ENCODE peak calls at places on chromosomes 7 and 10, in nine cellular contexts. T is body of pancreas; U is SK-N-SH; Z is spleen; X is CD8-positive, alpha-beta T cell; W is Peyer's patch; Y is fibroblast of mammary gland; M is fibroblast of villous mesenchyme; N is fibroblast of lung. J is an unnamed sample.

GRCh38 chr7:41821521-41822213 is 118.8 kb upstream of the INHBA start:
- DNase-seq in T (no peak), U (no peak), Z (no peak), X (no peak), W (no peak), Y (no peak), M (no peak), N (no peak), J (no peak)

GRCh38 chr10:113585949-113586348 is 33.1 kb downstream of the HABP2 start:
- DNase-seq in T (no peak), U (no peak), Z (no peak), X (no peak), W (no peak), Y (peak), M (no peak), N (no peak), J (no peak)

GRCh38 chr10:26765549-26765948 is 68.0 kb downstream of the PDSS1 start:
- DNase-seq in T (no peak), U (no peak), Z (no peak), X (no peak), W (no peak), Y (no peak), M (no peak), N (no peak), J (no peak)

GRCh38 chr7:55964261-55964801 is at the start of gene NIPSNAP2:
- DNase-seq in T (peak), U (peak), Z (no peak), X (peak), W (no peak), Y (peak), M (peak), N (peak), J (peak)

GRCh38 chr10:93065675-93066543 is 5.3 kb downstream of the CYP26C1 start:
- DNase-seq in T (no peak), U (peak), Z (no peak), X (no peak), W (no peak), Y (no peak), M (no peak), N (no peak), J (no peak)

GRCh38 chr7:4261038-4261960 is 420.8 kb upstream of the FOXK1 start:
- DNase-seq in T (no peak), U (no peak), Z (peak), X (no peak), W (no peak), Y (no peak), M (no peak), N (no peak), J (no peak)

GRCh38 chr10:125152646-125153368 is 7.6 kb downstream of the CTBP2 start:
- DNase-seq in T (peak), U (no peak), Z (no peak), X (no peak), W (peak), Y (no peak), M (peak), N (peak), J (no peak)

GRCh38 chr10:85224366-85224960 is 896.1 kb downstream of the CCSER2 start:
- DNase-seq in T (no peak), U (no peak), Z (no peak), X (no peak), W (no peak), Y (no peak), M (no peak), N (no peak), J (no peak)

GRCh38 chr7:139830292-139830691 is 1.2 kb downstream of the TBXAS1 start:
- DNase-seq in T (no peak), U (no peak), Z (no peak), X (no peak), W (no peak), Y (no peak), M (no peak), N (peak), J (peak)
- H3K4me3 ChIP-seq in T (no peak), U (no peak), Z (peak), X (no peak), W (peak), Y (no peak), M (no peak), N (no peak), J (no peak)

DNA sequence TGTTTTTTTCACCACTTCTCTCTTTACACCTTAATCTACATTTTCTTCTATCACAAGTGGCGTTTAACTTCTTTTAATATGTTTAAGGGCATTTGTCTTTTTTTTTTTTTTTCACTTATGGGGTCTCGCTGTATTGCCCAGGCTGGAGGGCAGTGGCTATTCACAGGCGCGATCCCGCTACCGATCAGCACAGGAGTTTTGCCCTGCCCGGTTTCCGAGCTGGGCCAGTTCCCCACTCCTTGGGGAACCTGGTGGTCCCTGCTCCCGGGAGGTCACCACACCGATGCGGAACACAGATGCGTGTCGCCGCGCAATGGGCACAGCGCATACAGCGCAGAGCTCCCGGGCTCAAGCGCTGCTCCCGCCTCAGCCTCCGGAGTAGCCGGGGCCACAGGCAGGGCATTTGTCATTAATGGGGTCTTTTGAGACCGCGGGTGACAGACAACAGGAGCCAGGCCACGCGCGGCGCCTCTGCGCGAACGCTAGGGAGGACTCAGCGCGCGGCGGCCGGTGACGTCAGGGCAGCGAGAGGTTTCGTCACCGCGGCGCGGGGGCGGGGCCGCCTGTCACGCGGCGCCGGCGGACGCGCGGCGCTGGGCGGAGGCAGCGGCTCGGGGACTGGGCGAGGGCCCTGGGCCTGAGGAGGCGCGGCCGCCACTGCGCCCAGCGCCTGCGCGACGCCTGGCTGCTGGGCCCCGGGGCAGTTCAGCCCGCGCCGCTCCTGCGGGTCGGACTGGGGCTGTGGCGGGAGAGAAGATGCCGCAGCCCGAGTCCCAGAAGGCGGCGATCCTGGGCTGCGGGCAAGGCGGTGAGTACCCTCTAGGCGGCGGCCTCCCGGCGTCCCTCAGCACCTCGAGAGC is at the start of gene GALNT11:
- DNase-seq in T (peak), U (peak), Z (peak), X (peak), W (peak), Y (peak), M (peak), N (peak), J (peak)
- TF ChIP-seq CTCF in T (peak), U (no peak), Z (peak), X (peak), W (peak), Y (no peak), M (peak), N (peak), J (peak)

GRCh38 chr10:118340486-118340885 is 1.6 kb downstream of the FAM204A start:
- DNase-seq in T (no peak), U (no peak), Z (no peak), X (no peak), W (no peak), Y (no peak), M (no peak), N (no peak), J (no peak)
- H3K4me3 ChIP-seq in T (no peak), U (peak), Z (peak), X (no peak), W (no peak), Y (no peak), M (no peak), N (no peak), J (no peak)

DNA sequence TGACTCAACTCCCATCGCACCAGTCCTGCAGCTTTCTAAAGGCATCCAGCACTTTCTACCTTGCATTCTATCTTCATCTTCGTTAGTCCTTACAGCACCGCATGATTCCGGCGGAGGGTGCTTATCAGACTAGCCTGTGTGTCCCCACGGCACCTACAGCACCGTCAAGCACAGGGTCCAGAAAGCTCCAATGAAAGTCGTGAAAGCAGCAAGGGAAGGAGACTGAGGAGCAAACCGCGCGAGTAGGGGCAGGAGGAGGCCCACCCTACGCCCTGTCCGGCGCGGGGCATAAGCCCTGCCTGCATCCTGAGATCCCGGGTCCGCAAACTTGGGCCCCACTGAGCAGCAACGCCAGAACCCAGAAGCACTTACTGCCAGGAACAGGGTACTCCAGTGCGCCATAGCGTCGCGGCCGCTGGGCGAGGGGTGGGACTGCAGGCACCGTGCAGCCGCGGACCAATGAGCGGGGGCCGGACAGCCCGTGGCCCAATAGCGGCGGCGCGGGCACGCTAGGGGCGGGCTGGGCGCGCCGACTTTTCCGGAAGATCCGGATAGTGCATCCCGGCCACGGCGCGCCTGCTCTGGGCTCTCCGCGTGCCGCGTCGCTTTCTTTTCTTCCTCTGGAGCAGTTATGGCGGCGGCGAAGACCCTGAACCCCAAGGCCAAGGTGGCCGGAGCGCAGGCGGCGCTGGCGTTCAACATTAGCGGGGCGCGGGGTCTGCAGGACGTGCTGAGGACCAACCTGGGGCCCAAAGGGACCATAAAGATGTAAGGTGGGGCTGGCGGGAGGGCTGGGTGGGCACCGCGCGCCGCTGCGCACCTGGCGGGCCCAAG is 122.1 kb upstream of the VKORC1L1 start:
- DNase-seq in T (peak), U (peak), Z (peak), X (peak), W (peak), Y (peak), M (peak), N (peak), J (peak)
- TF ChIP-seq CTCF in T (peak), U (no peak), Z (peak), X (no peak), W (peak), Y (no peak), M (no peak), N (no peak), J (no peak)

GRCh38 chr10:97898429-97898828 is 48.8 kb downstream of the GOLGA7B start:
- DNase-seq in T (no peak), U (no peak), Z (no peak), X (no peak), W (peak), Y (no peak), M (no peak), N (no peak), J (peak)

GRCh38 chr10:97903128-97904025 is 53.7 kb downstream of the GOLGA7B start:
- DNase-seq in T (no peak), U (no peak), Z (no peak), X (no peak), W (no peak), Y (no peak), M (no peak), N (no peak), J (no peak)

GRCh38 chr10:97904576-97904975 is 54.9 kb downstream of the GOLGA7B start:
- DNase-seq in T (no peak), U (no peak), Z (no peak), X (no peak), W (no peak), Y (no peak), M (no peak), N (no peak), J (no peak)

GRCh38 chr10:97904026-97904410 is 54.4 kb downstream of the GOLGA7B start:
- DNase-seq in T (no peak), U (peak), Z (no peak), X (no peak), W (no peak), Y (no peak), M (no peak), N (no peak), J (no peak)

DNA sequence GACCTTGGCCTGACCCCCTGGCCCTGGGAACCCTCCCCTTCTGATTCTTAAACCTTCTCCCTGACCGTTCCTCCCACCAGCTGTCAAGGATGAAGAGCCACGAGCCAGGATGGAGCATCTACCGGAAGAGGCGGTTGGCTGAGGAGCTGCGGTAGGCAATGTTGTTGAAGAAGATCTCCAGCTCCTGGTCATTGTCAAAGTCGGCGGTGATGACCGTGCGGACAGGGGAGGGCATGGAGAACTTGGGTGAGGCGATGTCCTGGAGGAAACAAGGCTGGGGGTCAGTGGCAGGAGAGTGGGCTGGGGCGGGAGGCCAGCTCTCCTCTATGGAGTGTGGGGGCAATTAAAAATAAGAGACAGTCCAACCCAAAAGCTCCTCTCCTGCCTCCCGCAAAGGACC is 51.7 kb downstream of the GOLGA7B start:
- DNase-seq in T (no peak), U (no peak), Z (no peak), X (no peak), W (peak), Y (no peak), M (no peak), N (no peak), J (no peak)
- H3K4me3 ChIP-seq in T (no peak), U (no peak), Z (no peak), X (no peak), W (no peak), Y (no peak), M (no peak), N (no peak), J (no peak)

DNA sequence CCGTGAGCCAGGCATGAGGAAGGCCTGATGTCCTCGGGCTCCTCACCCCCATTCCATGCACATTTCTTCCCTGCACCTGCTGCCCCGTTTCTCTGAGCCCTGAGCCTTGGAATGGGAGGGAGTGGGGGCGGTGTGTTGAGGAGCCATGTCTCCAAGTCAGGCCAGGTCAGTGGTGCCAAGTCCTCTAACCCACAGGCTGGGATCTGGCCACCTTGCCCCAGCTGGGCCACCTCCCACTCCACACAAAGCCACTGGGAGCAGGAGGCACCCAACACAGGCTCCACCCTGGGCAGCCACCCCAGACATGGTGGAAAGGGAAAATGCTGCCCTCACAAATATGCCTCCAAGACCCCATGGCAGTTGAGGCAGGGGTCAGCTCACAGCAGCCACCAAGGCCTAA is 27.7 kb downstream of the ZCCHC24 start:
- DNase-seq in T (no peak), U (no peak), Z (peak), X (no peak), W (peak), Y (no peak), M (no peak), N (no peak), J (no peak)
- TF ChIP-seq CTCF in T (no peak), U (no peak), Z (no peak), X (no peak), W (no peak), Y (no peak), M (no peak), N (no peak), J (no peak)

DNA sequence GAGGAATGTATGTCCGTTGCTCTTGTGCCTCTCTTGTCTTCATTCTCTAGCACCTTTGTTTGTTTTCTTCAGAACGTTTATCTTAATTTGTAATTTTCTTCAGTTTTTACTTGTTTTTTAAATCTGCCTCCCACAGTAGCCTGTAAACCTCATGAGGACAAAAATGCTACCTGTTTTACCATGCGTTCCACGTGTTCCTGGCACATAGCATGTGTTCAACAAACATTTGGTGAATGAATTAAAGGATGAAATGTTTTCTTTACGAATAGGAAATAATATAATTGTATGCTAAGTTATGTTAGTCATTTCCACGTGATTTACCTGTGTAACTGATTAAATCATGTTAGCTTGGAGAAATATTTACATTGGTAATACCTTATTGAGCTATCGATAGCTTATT is 2.2 kb downstream of the RBM33 start:
- DNase-seq in T (no peak), U (no peak), Z (no peak), X (no peak), W (no peak), Y (no peak), M (no peak), N (no peak), J (no peak)
- H3K4me3 ChIP-seq in T (no peak), U (peak), Z (no peak), X (no peak), W (no peak), Y (no peak), M (peak), N (no peak), J (no peak)

DNA sequence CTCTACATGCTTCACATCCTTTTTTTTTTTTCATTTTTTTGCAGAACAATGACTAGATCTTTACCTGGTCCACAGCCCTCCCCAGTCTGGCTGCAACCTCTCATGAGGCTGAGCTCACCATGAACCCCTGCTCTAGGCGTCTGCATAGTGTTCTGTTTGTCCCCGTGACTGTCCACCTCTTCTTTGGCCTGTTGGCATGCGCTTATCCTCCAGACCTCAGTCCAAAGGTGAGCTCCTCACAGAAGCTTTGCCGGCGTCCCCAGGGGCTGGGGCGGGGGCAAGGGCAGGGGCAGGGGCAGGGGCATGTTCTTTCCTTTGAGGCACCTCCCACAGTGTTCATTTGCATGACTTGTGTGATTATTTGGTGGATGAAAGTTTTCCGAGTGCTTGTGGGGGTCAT is 218.4 kb upstream of the ZNF32 start:
- DNase-seq in T (no peak), U (no peak), Z (no peak), X (no peak), W (no peak), Y (no peak), M (no peak), N (no peak), J (no peak)
- TF ChIP-seq CTCF in T (no peak), U (no peak), Z (no peak), X (no peak), W (no peak), Y (no peak), M (no peak), N (no peak), J (no peak)

DNA sequence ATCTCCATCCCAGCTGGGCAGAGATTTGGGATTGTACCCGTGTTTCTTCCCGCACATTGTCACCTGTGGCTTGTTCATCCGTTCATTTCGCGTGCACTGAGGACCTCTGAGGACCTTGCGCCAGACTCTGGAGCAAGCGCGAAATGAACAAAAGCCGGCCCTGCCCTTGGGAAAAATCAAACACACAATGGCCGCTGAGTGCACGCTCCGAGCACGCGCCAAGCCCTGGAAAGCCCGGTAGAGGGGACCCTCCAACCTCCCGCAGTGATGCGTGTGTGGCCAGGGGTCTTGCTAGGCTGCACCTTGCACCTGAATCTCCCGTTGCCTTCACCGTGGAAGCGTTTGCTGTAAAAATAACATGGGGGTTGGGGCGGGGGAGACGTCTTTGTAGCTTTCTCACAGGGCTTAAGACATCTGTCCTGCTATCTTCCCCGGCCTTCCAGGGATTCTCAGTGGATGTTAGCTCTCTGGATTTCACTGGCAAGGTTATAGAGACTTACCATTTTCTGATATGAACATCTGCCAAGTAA is 37.4 kb downstream of the ZNF777 start:
- DNase-seq in T (no peak), U (no peak), Z (no peak), X (no peak), W (no peak), Y (no peak), M (no peak), N (no peak), J (no peak)
- H3K4me3 ChIP-seq in T (no peak), U (no peak), Z (peak), X (no peak), W (peak), Y (no peak), M (no peak), N (no peak), J (peak)